ENCODE peak calls at places on chromosomes 5 and 9, in ten cellular contexts. R, V, O, F, G, K, Z, C, B and I are unnamed samples.

GRCh38 chr9:102521097-102521755 is 473.9 kb upstream of the CYLC2 start:
- DNase-seq in R (no peak), V (no peak), O (no peak), F (no peak), G (no peak), K (no peak), Z (no peak), C (no peak), B (no peak), I (no peak)

GRCh38 chr5:122880749-122881148 is 35.3 kb downstream of the SNX24 start:
- DNase-seq in R (no peak), V (no peak), O (no peak), F (no peak), G (no peak), K (no peak), Z (no peak), C (no peak), B (no peak), I (peak; percentile 58)

GRCh38 chr5:67149933-67150523 is 46.6 kb downstream of the CD180 start:
- DNase-seq in R (no peak), V (no peak), O (no peak), F (no peak), G (peak; percentile 28), K (no peak), Z (no peak), C (peak; percentile 57), B (peak; percentile 66), I (no peak)

GRCh38 chr5:98698359-98698758 is 75.1 kb upstream of the RGMB start:
- DNase-seq in R (no peak), V (no peak), O (no peak), F (no peak), G (no peak), K (no peak), Z (no peak), C (no peak), B (no peak), I (peak; percentile 57)

GRCh38 chr5:76960004-76960625 is 7.3 kb downstream of the CRHBP start:
- DNase-seq in R (no peak), V (no peak), O (no peak), F (no peak), G (peak; percentile 27), K (no peak), Z (no peak), C (no peak), B (no peak), I (peak; percentile 66)

GRCh38 chr5:93503598-93504067 is 77.4 kb downstream of the NR2F1-AS1 start:
- DNase-seq in R (peak; percentile 85), V (no peak), O (no peak), F (no peak), G (no peak), K (no peak), Z (no peak), C (no peak), B (no peak), I (peak; percentile 96)

GRCh38 chr5:151492729-151493128 is 45.3 kb downstream of the SLC36A1 start:
- DNase-seq in R (no peak), V (no peak), O (no peak), F (no peak), G (no peak), K (no peak), Z (no peak), C (no peak), B (no peak), I (no peak)

GRCh38 chr9:3908731-3909130 is 382.9 kb upstream of the RFX3 start:
- DNase-seq in R (no peak), V (no peak), O (no peak), F (no peak), G (no peak), K (no peak), Z (no peak), C (peak; percentile 8), B (peak; percentile 40), I (peak; percentile 65)

GRCh38 chr9:17059465-17059864 is 75.4 kb upstream of the CNTLN start:
- DNase-seq in R (no peak), V (no peak), O (no peak), F (no peak), G (no peak), K (no peak), Z (no peak), C (no peak), B (no peak), I (no peak)

GRCh38 chr5:149002053-149002452 is 60.8 kb downstream of the SH3TC2 start:
- DNase-seq in R (peak; percentile 98), V (peak; percentile 51), O (no peak), F (no peak), G (no peak), K (no peak), Z (peak; percentile 64), C (no peak), B (no peak), I (peak; percentile 100)

GRCh38 chr9:109771796-109772525 is 8.0 kb upstream of the PALM2AKAP2 start:
- DNase-seq in R (no peak), V (no peak), O (no peak), F (no peak), G (no peak), K (peak; percentile 16), Z (no peak), C (no peak), B (no peak), I (peak; percentile 75)

GRCh38 chr5:96427823-96428222 is 5.2 kb downstream of the PCSK1 start:
- DNase-seq in R (no peak), V (no peak), O (no peak), F (no peak), G (peak; percentile 30), K (no peak), Z (no peak), C (no peak), B (no peak), I (peak; percentile 16)

GRCh38 chr9:125886365-125886764 is 139.2 kb downstream of the PBX3 start:
- DNase-seq in R (no peak), V (no peak), O (no peak), F (no peak), G (no peak), K (no peak), Z (no peak), C (no peak), B (no peak), I (no peak)

GRCh38 chr5:10140195-10140973 is 109.3 kb downstream of the ATPSCKMT start:
- DNase-seq in R (peak; percentile 24), V (no peak), O (no peak), F (no peak), G (peak; percentile 80), K (no peak), Z (no peak), C (no peak), B (no peak), I (no peak)

GRCh38 chr5:10689391-10690081 is 71.5 kb downstream of the DAP start:
- DNase-seq in R (peak; percentile 30), V (peak; percentile 47), O (peak; percentile 48), F (no peak), G (peak; percentile 84), K (no peak), Z (no peak), C (no peak), B (no peak), I (peak; percentile 53)

GRCh38 chr9:121887553-121888437 is 205.3 kb downstream of the TTLL11 start:
- DNase-seq in R (no peak), V (no peak), O (no peak), F (no peak), G (no peak), K (no peak), Z (no peak), C (no peak), B (no peak), I (no peak)

GRCh38 chr9:71675129-71675856 is 93.0 kb downstream of the CEMIP2 start:
- DNase-seq in R (no peak), V (no peak), O (no peak), F (no peak), G (no peak), K (no peak), Z (no peak), C (no peak), B (no peak), I (no peak)

GRCh38 chr5:109454726-109455505 is 45.1 kb upstream of the PJA2 start:
- DNase-seq in R (peak; percentile 35), V (no peak), O (no peak), F (no peak), G (no peak), K (no peak), Z (no peak), C (no peak), B (no peak), I (peak; percentile 78)

GRCh38 chr5:120604898-120605297 is 140.8 kb downstream of the PRR16 start:
- DNase-seq in R (peak; percentile 83), V (no peak), O (no peak), F (no peak), G (no peak), K (no peak), Z (no peak), C (no peak), B (no peak), I (peak; percentile 98)

GRCh38 chr5:107476783-107477182 is 194.0 kb downstream of the EFNA5 start:
- DNase-seq in R (no peak), V (no peak), O (peak; percentile 39), F (no peak), G (no peak), K (no peak), Z (no peak), C (no peak), B (no peak), I (no peak)

GRCh38 chr5:147690595-147690994 is 91.9 kb downstream of the JAKMIP2 start:
- DNase-seq in R (no peak), V (no peak), O (no peak), F (no peak), G (peak; percentile 31), K (no peak), Z (no peak), C (no peak), B (no peak), I (no peak)

GRCh38 chr5:72159501-72159911 is 52.2 kb downstream of the MAP1B start:
- DNase-seq in R (no peak), V (no peak), O (no peak), F (no peak), G (no peak), K (no peak), Z (no peak), C (no peak), B (no peak), I (peak; percentile 44)

GRCh38 chr5:79973511-79973910 is 17.6 kb downstream of the MTX3 start:
- DNase-seq in R (no peak), V (no peak), O (no peak), F (no peak), G (no peak), K (no peak), Z (no peak), C (no peak), B (no peak), I (no peak)

GRCh38 chr9:2263665-2264064 is 248.5 kb downstream of the SMARCA2 start:
- DNase-seq in R (no peak), V (no peak), O (no peak), F (no peak), G (no peak), K (no peak), Z (no peak), C (no peak), B (peak; percentile 48), I (no peak)

GRCh38 chr5:16886366-16886736 is 49.7 kb downstream of the MYO10 start:
- DNase-seq in R (peak; percentile 83), V (no peak), O (no peak), F (no peak), G (no peak), K (no peak), Z (no peak), C (no peak), B (no peak), I (peak; percentile 83)

GRCh38 chr9:83701769-83702168 is 6.0 kb downstream of the UBQLN1 start:
- DNase-seq in R (peak; percentile 71), V (no peak), O (no peak), F (no peak), G (no peak), K (no peak), Z (no peak), C (no peak), B (no peak), I (peak; percentile 80)